ENCODE peak calls at places on chromosome 14, in seven cellular contexts. C, F, D, T, J, G and E are unnamed samples.

GRCh38 chr14:90513151-90514014 is 116.6 kb downstream of the CALM1 start:
- DNase-seq in C (peak; percentile 96), F (peak; percentile 93), D (peak; percentile 83), T (peak; percentile 91), J (no peak), G (no peak), E (peak; percentile 95)

GRCh38 chr14:90336401-90336800 is 4.7 kb upstream of the NRDE2 start:
- DNase-seq in C (no peak), F (no peak), D (no peak), T (no peak), J (peak; percentile 40), G (no peak), E (no peak)

GRCh38 chr14:53180272-53181221 is 27.4 kb upstream of the DDHD1 start:
- DNase-seq in C (no peak), F (no peak), D (no peak), T (no peak), J (no peak), G (no peak), E (no peak)

GRCh38 chr14:93219103-93219726 is 12.2 kb downstream of the UBR7 start:
- DNase-seq in C (no peak), F (peak; percentile 48), D (no peak), T (peak; percentile 78), J (no peak), G (no peak), E (peak; percentile 65)

GRCh38 chr14:100490252-100490651 is 97.0 kb downstream of the BEGAIN start:
- DNase-seq in C (no peak), F (no peak), D (no peak), T (no peak), J (no peak), G (no peak), E (no peak)

GRCh38 chr14:85587152-85587697 is 57.3 kb downstream of the FLRT2 start:
- DNase-seq in C (no peak), F (no peak), D (peak; percentile 30), T (no peak), J (no peak), G (no peak), E (peak; percentile 39)

GRCh38 chr14:61296707-61297502 is 15.8 kb upstream of the TMEM30B start:
- DNase-seq in C (no peak), F (no peak), D (no peak), T (no peak), J (no peak), G (no peak), E (no peak)

GRCh38 chr14:95156765-95157194 is 549 bp downstream of the DICER1 start:
- DNase-seq in C (no peak), F (no peak), D (peak; percentile 41), T (peak; percentile 60), J (peak; percentile 81), G (peak; percentile 76), E (peak; percentile 19)

GRCh38 chr14:35405304-35405996 is 901 bp upstream of the NFKBIA start:
- DNase-seq in C (no peak), F (peak; percentile 56), D (no peak), T (peak; percentile 54), J (no peak), G (no peak), E (no peak)

GRCh38 chr14:31898835-31899528 is 178.1 kb upstream of the ARHGAP5 start:
- DNase-seq in C (no peak), F (no peak), D (no peak), T (no peak), J (no peak), G (no peak), E (no peak)

GRCh38 chr14:103118019-103118662 is 5.1 kb upstream of the TNFAIP2 start:
- DNase-seq in C (peak; percentile 53), F (peak; percentile 62), D (peak; percentile 72), T (peak; percentile 50), J (no peak), G (peak; percentile 85), E (no peak)

GRCh38 chr14:21399311-21399870 is 15.6 kb upstream of the SUPT16H start:
- DNase-seq in C (no peak), F (no peak), D (no peak), T (no peak), J (no peak), G (no peak), E (no peak)

GRCh38 chr14:67940894-67941455 is 121.4 kb downstream of the RAD51B start:
- DNase-seq in C (no peak), F (no peak), D (no peak), T (peak; percentile 16), J (no peak), G (no peak), E (peak; percentile 65)

GRCh38 chr14:67942311-67942710 is 122.7 kb downstream of the RAD51B start:
- DNase-seq in C (no peak), F (no peak), D (no peak), T (no peak), J (no peak), G (no peak), E (no peak)

GRCh38 chr14:67943947-67944346 is 124.4 kb downstream of the RAD51B start:
- DNase-seq in C (peak; percentile 37), F (peak; percentile 86), D (peak; percentile 76), T (peak; percentile 83), J (peak; percentile 86), G (no peak), E (peak; percentile 88)

GRCh38 chr14:67940476-67940875 is 120.9 kb downstream of the RAD51B start:
- DNase-seq in C (no peak), F (no peak), D (no peak), T (no peak), J (no peak), G (no peak), E (peak; percentile 34)

GRCh38 chr14:67941456-67942018 is 122.0 kb downstream of the RAD51B start:
- DNase-seq in C (no peak), F (no peak), D (no peak), T (no peak), J (no peak), G (no peak), E (no peak)
- H3K27ac ChIP-seq in C (peak overlapping the region; percentile 0), F (peak overlapping the region; percentile 69), D (peak overlapping the region; percentile 43), T (peak overlapping the region; percentile 78), J (peak overlapping the region; percentile 76), G (peak overlapping the region; percentile 95), E (peak overlapping the region; percentile 84)

DNA sequence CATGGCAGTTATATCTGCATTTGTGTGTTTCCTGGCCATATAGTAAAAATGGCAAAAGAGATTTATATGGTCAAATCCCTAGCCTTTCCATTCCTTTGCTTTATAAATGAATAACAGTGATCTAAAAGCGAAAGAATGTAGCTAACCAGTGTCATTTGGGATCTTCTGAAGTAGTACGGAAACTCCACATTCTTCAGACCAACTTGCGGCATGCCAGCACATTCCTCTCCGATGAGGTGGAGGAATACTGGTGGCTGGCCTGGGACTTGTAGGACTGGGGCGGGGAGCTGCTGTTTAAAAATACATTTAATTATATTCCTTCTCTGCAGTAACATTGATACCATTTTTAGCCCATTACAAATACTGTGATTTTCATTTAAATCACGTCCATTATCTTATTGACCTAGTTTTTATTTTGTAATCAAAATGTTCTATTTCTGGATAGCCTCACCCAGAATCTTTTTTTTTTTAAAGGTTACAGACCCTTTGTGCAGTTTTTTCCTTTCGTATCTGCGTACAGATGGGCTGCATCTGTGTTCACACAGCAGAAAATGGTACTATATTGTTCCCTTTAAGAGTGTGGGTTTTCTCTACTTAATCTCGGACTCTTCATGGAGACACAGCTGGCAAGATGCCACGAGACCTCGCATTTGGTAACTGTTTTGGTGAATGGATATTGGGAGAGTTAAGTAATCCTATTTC is 85.4 kb downstream of the SAMD4A start:
- DNase-seq in C (no peak), F (peak; percentile 44), D (peak; percentile 81), T (peak; percentile 72), J (peak; percentile 91), G (no peak), E (peak; percentile 76)
- H3K4me3 ChIP-seq in C (peak overlapping the region; percentile 27), F (no peak overlapping the region), D (no peak overlapping the region), T (no peak overlapping the region), J (peak overlapping the region; percentile 28), G (no peak overlapping the region), E (no peak overlapping the region)

DNA sequence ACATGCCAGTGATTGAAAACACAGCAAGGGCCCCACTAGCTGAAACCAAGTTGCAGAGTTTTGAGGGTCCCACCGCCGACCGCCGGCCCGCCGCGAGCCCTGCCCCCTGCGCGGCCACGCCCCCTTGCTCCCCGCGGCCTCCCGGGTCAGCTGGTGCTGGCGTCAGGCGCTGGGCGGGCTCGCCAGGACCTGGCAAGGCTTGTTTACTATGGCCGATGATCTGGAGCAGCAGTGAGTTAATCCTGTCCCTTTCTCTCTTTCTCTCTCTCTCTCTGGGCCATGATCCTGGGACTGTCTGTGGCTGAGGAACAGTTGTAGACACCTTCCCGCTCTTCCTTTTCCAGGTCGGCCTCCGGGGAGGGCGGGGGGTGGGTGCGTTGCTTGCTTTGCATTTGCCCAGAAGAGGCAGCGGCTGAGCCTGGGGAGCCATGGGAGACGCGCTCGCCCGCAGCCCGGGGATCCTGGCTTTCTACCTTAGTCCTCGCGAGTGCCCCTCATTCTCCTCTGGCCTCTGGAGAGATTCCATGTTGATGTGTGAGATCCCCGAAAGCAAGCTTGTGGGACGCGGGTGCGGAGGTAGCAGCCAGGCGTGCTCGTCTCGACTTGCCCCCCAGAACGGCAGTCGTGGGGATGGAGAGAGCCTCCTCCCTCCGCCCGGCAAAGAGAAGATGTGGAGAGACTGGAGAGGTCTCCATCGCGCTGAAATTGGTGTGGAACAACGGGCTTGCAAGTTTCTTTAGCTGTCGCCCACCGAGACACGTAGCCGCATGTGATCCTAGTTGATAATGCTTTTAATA is at the start of gene ABHD4:
- DNase-seq in C (peak; percentile 81), F (peak; percentile 90), D (peak; percentile 79), T (peak; percentile 90), J (peak; percentile 92), G (peak; percentile 92), E (peak; percentile 82)
- H3K27ac ChIP-seq in C (peak within 1 kb of the TSS; percentile 81), F (peak within 1 kb of the TSS; percentile 88), D (peak within 1 kb of the TSS; percentile 87), T (peak within 1 kb of the TSS; percentile 91), J (peak within 1 kb of the TSS; percentile 83), G (peak within 1 kb of the TSS; percentile 92), E (peak within 1 kb of the TSS; percentile 95)

GRCh38 chr14:104138891-104139459 is 588 bp downstream of the KIF26A start:
- DNase-seq in C (no peak), F (no peak), D (no peak), T (peak; percentile 8), J (peak; percentile 78), G (peak; percentile 56), E (no peak)

GRCh38 chr14:104138098-104138890 is at the start of gene KIF26A:
- DNase-seq in C (no peak), F (peak; percentile 59), D (no peak), T (peak; percentile 38), J (peak; percentile 68), G (peak; percentile 56), E (no peak)

GRCh38 chr14:104135904-104136471 is 2.4 kb upstream of the KIF26A start:
- DNase-seq in C (no peak), F (no peak), D (no peak), T (peak; percentile 19), J (no peak), G (peak; percentile 58), E (no peak)

GRCh38 chr14:104136472-104137296 is 1.7 kb upstream of the KIF26A start:
- DNase-seq in C (no peak), F (no peak), D (no peak), T (peak; percentile 4), J (peak; percentile 75), G (peak; percentile 56), E (no peak)

GRCh38 chr14:104137297-104138097 is 890 bp upstream of the KIF26A start:
- DNase-seq in C (peak; percentile 57), F (peak; percentile 74), D (no peak), T (peak; percentile 73), J (peak; percentile 83), G (peak; percentile 82), E (no peak)
- H3K4me3 ChIP-seq in C (peak overlapping the region; percentile 56), F (peak overlapping the region; percentile 37), D (no peak overlapping the region), T (no peak overlapping the region), J (peak overlapping the region; percentile 57), G (peak overlapping the region; percentile 38), E (peak overlapping the region; percentile 39)

DNA sequence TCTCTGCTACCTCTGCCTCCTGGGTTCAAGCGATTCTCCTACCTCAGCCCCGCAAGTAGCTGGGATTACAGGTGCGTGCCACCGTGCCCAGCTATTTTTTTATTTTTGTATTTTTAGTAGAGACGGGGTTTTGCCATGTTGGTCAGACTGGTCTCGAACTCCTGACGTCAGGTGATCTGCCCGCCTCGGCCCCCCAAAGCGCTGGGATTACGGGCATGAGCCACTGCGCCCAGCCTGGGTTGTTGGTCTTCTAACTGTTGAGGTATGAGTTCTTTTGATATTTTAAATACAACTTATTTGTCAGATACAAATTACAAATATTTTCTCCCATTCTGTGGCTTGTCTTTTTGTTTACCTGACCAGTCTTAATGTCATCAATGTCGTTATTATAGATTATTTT is 95.9 kb downstream of the PCNX1 start:
- DNase-seq in C (no peak), F (no peak), D (no peak), T (no peak), J (no peak), G (no peak), E (no peak)
- H3K27ac ChIP-seq in C (no peak overlapping the region), F (no peak overlapping the region), D (no peak overlapping the region), T (no peak overlapping the region), J (no peak overlapping the region), G (no peak overlapping the region), E (no peak overlapping the region)